ENCODE peak calls at places on chromosomes 13 and 19, in five cellular contexts. R, E, D, J and U are unnamed samples. For H3K4me1, the result is how much of the 10 kb centered on the place peaks cover.

GRCh38 chr19:30790048-30790680 is 418.0 kb downstream of the ZNF536 start:
- DNase-seq in E (no peak), D (no peak), J (no peak), R (no peak), U (no peak)

GRCh38 chr19:46000497-46001246 is 5.4 kb downstream of the CCDC61 start:
- DNase-seq in J (peak), D (no peak), E (no peak), R (peak), U (peak)

GRCh38 chr13:43629691-43630480 is 156.9 kb downstream of the ENOX1 start:
- DNase-seq in R (no peak), E (no peak), J (no peak), D (no peak), U (no peak)

GRCh38 chr19:31049431-31049830 is 299.8 kb downstream of the TSHZ3 start:
- DNase-seq in D (no peak), E (no peak), R (no peak), J (no peak), U (peak)

GRCh38 chr19:8500158-8500557 is 2.3 kb downstream of the PRAM1 start:
- DNase-seq in J (no peak), R (no peak), D (no peak), E (no peak), U (no peak)

GRCh38 chr13:79056706-79057105 is 349.3 kb downstream of the RBM26 start:
- DNase-seq in E (no peak), D (no peak), J (no peak), R (no peak), U (no peak)

GRCh38 chr19:35784401-35785086 is 9.2 kb downstream of the ARHGAP33 start:
- DNase-seq in J (no peak), E (no peak), D (no peak), R (no peak), U (no peak)

GRCh38 chr13:71374471-71375041 is 492.4 kb downstream of the DACH1 start:
- DNase-seq in J (no peak), R (no peak), E (peak), D (no peak), U (peak)

GRCh38 chr13:96900992-96901391 is 93.3 kb downstream of the OXGR1 start:
- DNase-seq in E (peak), J (no peak), R (no peak), D (no peak), U (no peak)

GRCh38 chr13:111213964-111214726 is 99.0 kb downstream of the ARHGEF7 start:
- DNase-seq in D (no peak), E (no peak), R (no peak), J (no peak), U (no peak)

GRCh38 chr13:26112843-26113242 is 61.0 kb upstream of the SHISA2 start:
- DNase-seq in D (no peak), J (no peak), R (no peak), E (no peak), U (no peak)

GRCh38 chr19:778910-779653 is 18.2 kb upstream of the PTBP1 start:
- DNase-seq in E (peak), R (peak), J (peak), D (no peak), U (no peak)

GRCh38 chr19:33171916-33172359 is 22.2 kb upstream of the LRP3 start:
- DNase-seq in R (no peak), J (no peak), E (peak), D (no peak), U (no peak)

GRCh38 chr19:56076413-56076998 is 44.6 kb downstream of the ZNF787 start:
- DNase-seq in R (peak), J (peak), D (peak), E (peak), U (peak)

GRCh38 chr19:1063030-1063908 is 3.7 kb upstream of the ARHGAP45 start:
- DNase-seq in D (no peak), E (no peak), R (no peak), J (no peak), U (no peak)

GRCh38 chr13:77544365-77544764 is 8.9 kb downstream of the SCEL start:
- DNase-seq in J (peak), D (peak), R (peak), E (peak), U (no peak)

GRCh38 chr13:82758056-82758455 is 1124.2 kb downstream of the SLITRK1 start:
- DNase-seq in D (no peak), J (no peak), E (no peak), R (no peak), U (no peak)

GRCh38 chr19:14517840-14518505 is at the start of gene DNAJB1:
- DNase-seq in D (peak), J (peak), E (peak), R (peak), U (peak)

GRCh38 chr19:47176071-47176626 is 45.5 kb downstream of the SAE1 start:
- DNase-seq in R (no peak), E (peak), J (no peak), D (no peak), U (no peak)

GRCh38 chr19:12155324-12155723 is 1.2 kb downstream of the ZNF625 start:
- DNase-seq in E (no peak), J (no peak), D (no peak), R (no peak), U (no peak)

GRCh38 chr19:16572332-16573211 is at the start of gene SLC35E1:
- DNase-seq in J (peak), R (peak), E (peak), D (peak), U (peak)

GRCh38 chr19:39935262-39935661 is 828 bp upstream of the FCGBP start:
- DNase-seq in R (no peak), E (no peak), D (no peak), J (no peak), U (no peak)

GRCh38 chr13:24360106-24360505 is 50.7 kb downstream of the C1QTNF9 start:
- DNase-seq in D (no peak), J (no peak), R (no peak), E (no peak), U (no peak)

GRCh38 chr13:34611678-34612077 is 330.4 kb upstream of the NBEA start:
- DNase-seq in D (no peak), R (no peak), J (no peak), E (peak), U (no peak)

GRCh38 chr19:40421468-40421778 is 4.4 kb downstream of the SERTAD1 start:
- DNase-seq in J (no peak), E (no peak), D (no peak), R (no peak), U (peak)

GRCh38 chr13:42740753-42741152 is 40.6 kb upstream of the FAM216B start:
- DNase-seq in R (peak), J (peak), D (peak), E (no peak), U (peak)

GRCh38 chr13:77492982-77493381 is 42.5 kb upstream of the SCEL start:
- DNase-seq in J (peak), R (no peak), D (no peak), E (peak), U (peak)

GRCh38 chr19:10286803-10287737 is at the start of gene ICAM4:
- DNase-seq in J (peak), E (no peak), D (peak), R (peak), U (no peak)

GRCh38 chr13:25324100-25324499 is 22.7 kb downstream of the NUP58 start:
- DNase-seq in D (no peak), J (no peak), E (no peak), R (no peak), U (no peak)

GRCh38 chr13:34357435-34358232 is 539.7 kb downstream of the RFC3 start:
- DNase-seq in J (no peak), D (no peak), E (peak), R (no peak), U (no peak)

GRCh38 chr19:56120371-56121179 is 520 bp downstream of the ZNF787 start:
- DNase-seq in R (peak), D (peak), E (peak), J (peak), U (peak)

GRCh38 chr13:31204592-31204991 is 4.8 kb downstream of the B3GLCT start:
- DNase-seq in R (no peak), J (no peak), E (peak), D (no peak), U (peak)

GRCh38 chr13:83883061-83883523 is 818 bp upstream of the SLITRK1 start:
- DNase-seq in J (peak), R (no peak), E (no peak), D (no peak), U (no peak)

GRCh38 chr19:36009633-36010379 is 1.2 kb upstream of the SYNE4 start:
- DNase-seq in E (no peak), D (no peak), J (no peak), R (no peak), U (no peak)

GRCh38 chr19:36256853-36257511 is 42.1 kb downstream of the ZNF146 start:
- DNase-seq in E (no peak), J (no peak), D (no peak), R (no peak), U (no peak)

GRCh38 chr19:47886010-47886559 is at the start of gene SULT2A1:
- DNase-seq in D (no peak), E (no peak), J (no peak), R (no peak), U (peak)

GRCh38 chr19:3135961-3136683 is at the start of gene GNA15:
- DNase-seq in J (no peak), D (peak), R (no peak), E (no peak), U (no peak)

GRCh38 chr19:3133793-3134116 is 2.1 kb upstream of the GNA15 start:
- DNase-seq in J (no peak), R (no peak), D (no peak), E (no peak), U (no peak)

GRCh38 chr19:3137139-3137538 is 1.3 kb downstream of the GNA15 start:
- DNase-seq in D (peak), E (no peak), R (no peak), J (no peak), U (no peak)

GRCh38 chr19:3138268-3138667 is 2.4 kb downstream of the GNA15 start:
- DNase-seq in D (no peak), J (no peak), E (no peak), R (no peak), U (no peak)

DNA sequence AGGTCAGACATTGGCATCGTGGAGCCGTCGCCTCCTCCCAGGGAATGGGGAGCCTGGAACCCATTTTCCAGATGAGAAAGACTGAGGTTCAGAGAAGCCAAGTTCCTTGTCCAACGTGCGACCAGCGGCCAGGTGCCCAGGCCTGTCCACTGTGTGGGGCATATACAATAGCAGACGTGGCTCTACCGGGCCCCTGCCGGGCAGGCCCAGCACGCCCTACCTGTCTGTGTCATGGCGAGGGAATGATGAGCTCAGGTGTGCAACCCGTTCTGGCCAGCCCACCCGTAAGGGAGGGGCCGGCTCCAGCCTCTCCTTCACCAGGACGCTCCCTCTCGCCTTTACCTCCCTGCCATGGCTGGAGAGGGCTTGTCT is 837 bp downstream of the GNA15 start:
- DNase-seq in D (peak), E (no peak), J (no peak), R (no peak), U (no peak)
- H3K27ac ChIP-seq in D (no peak), E (no peak), J (no peak), R (peak), U (no peak)

GRCh38 chr19:48968179-48968661 is 3.1 kb downstream of the FTL start:
- DNase-seq in E (no peak), R (no peak), D (no peak), J (no peak), U (no peak)
- H3K4me1 ChIP-seq in E (under half), R (under half), D (under half), J (under half), U (under half)

DNA sequence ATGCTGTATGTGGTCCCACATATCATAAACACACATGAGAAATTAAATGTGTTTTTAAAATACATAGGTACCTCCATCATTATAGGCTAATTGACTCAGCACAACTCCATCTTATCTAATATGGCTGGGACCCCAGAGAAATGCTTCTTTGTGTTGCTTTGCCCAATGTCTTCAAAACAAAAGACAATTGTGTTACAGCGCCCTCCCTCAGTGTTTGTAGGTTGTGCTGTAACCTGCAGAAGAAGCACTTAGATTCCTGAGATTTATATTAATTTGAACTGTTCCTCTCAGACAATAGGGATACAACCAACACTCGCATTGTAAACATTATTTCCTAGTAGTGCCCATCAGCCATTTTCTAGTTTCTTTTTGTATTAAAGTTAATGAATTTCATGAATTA is 303.4 kb downstream of the MZT1 start:
- DNase-seq in E (no peak), D (no peak), J (no peak), R (no peak), U (no peak)
- H3K27ac ChIP-seq in E (no peak), D (no peak), J (no peak), R (no peak), U (no peak)

DNA sequence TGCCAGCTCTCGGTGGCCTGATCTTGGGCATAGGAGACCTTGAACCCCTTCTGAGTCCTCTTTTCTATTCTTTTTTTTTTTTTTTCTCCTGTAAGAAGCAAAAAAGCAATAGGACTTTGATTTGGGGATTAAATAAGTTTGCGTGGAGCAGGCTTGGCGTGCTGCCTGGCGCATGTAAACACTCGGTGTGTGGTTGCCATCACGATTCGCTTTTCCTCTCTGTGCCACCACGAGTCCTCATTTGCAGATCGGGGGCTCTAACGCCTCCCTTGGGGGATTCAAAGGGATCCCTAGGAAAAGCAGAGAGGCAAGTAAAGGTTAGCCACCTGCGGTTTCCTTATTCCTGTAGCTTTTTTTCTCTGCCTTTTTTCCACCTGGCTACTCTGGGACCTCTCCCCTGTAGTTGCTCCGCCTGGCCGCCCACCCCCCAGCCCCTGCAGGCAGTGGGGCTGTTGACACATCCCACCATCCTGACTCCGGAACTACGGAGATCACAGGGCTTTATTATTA is 1.3 kb downstream of the SAFB start:
- DNase-seq in R (peak), E (peak), J (peak), D (peak), U (peak)
- H3K4me1 ChIP-seq in R (under half), E (under half), J (half or more), D (under half), U (under half)

GRCh38 chr19:34269489-34269888 is 15.1 kb downstream of the GARRE1 start:
- DNase-seq in D (no peak), E (no peak), J (peak), R (no peak), U (no peak)
- H3K27ac ChIP-seq in D (no peak), E (peak), J (peak), R (peak), U (peak)

DNA sequence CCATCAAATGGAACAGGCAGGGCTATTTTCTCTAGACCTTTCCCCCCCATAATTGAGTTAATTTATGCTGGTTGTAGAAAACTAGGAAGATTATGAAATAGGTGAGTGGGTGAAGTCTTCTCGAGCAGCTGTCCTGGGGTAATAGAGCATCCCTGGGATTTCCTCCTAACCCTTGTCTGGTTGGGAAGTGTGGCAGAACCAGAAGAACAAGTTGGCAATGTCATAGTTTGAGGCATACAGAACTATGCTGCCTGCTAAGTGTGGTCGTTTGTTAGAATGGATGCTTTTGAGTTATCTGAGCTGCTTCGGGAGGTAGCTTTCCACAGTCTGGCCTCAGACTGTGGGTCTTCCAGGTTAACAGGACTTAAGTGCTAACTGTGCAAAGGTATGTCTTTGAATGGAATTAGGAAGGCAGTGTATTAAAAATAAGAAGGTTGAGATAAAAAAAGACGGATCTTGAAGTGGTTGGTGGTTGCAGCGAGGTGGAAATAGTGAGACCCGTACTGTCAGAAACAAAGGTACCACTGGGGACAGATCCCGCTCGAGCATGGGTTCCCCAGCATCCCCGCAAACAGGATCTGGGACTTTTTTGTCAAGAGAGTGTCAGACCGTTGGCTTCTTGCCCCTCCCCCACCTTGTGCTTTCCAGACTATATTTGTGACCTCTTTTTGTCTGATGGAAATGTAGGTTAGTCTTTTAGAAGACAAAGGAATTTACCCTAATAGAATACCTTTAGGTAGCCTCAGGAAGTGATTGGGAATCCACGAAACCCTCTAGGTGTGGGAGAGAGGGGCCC is 4.0 kb downstream of the GATAD2A start:
- DNase-seq in E (no peak), R (no peak), J (no peak), D (no peak), U (no peak)
- H3K4me1 ChIP-seq in E (under half), R (under half), J (under half), D (under half), U (under half)

GRCh38 chr19:43636121-43636683 is 3.4 kb downstream of the CADM4 start:
- DNase-seq in R (no peak), D (no peak), E (peak), J (no peak), U (no peak)

GRCh38 chr19:43633520-43633919 is 6.1 kb downstream of the CADM4 start:
- DNase-seq in J (no peak), D (no peak), E (no peak), R (no peak), U (no peak)

GRCh38 chr19:43634877-43635560 is 4.6 kb downstream of the CADM4 start:
- DNase-seq in E (no peak), R (no peak), J (no peak), D (peak), U (no peak)

GRCh38 chr19:43634068-43634467 is 5.6 kb downstream of the CADM4 start:
- DNase-seq in D (no peak), J (no peak), R (no peak), E (no peak), U (no peak)

DNA sequence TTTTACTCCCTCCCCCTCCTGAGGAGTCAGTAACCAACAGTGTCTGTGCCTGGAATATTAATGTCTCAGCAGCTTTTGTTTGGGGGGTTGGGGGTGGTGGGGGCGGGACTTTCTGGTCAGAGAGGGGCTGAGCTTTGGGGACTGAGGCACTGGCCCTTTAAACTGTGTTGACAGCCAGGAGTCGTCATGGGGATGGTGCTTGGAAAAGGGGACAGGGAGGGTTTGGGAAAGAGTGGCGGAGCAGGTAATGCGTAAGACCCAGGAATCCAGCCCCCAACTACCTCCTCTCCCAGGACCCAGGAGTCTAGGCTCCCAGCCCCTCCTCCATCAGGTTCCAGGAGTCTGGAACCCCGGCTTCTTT is 5.2 kb downstream of the CADM4 start:
- DNase-seq in J (no peak), E (no peak), R (no peak), D (no peak), U (no peak)
- H3K27ac ChIP-seq in J (no peak), E (no peak), R (no peak), D (peak), U (no peak)

GRCh38 chr13:98515804-98516465 is 61.0 kb downstream of the STK24 start:
- DNase-seq in D (no peak), E (peak), J (no peak), R (no peak), U (no peak)
- H3K4me1 ChIP-seq in D (under half), E (under half), J (under half), R (under half), U (under half)

GRCh38 chr13:40505196-40505595 is 161.2 kb downstream of the FOXO1 start:
- DNase-seq in D (no peak), J (no peak), R (no peak), E (peak), U (no peak)

GRCh38 chr13:40506592-40507446 is 159.6 kb downstream of the FOXO1 start:
- DNase-seq in D (no peak), E (no peak), J (no peak), R (no peak), U (no peak)

GRCh38 chr13:40503966-40504591 is 162.4 kb downstream of the FOXO1 start:
- DNase-seq in D (no peak), J (no peak), E (peak), R (peak), U (peak)

GRCh38 chr13:40503026-40503425 is 163.4 kb downstream of the FOXO1 start:
- DNase-seq in D (no peak), E (peak), R (no peak), J (no peak), U (no peak)

GRCh38 chr13:40504641-40505040 is 161.8 kb downstream of the FOXO1 start:
- DNase-seq in J (no peak), E (no peak), R (no peak), D (no peak), U (no peak)
- H3K27ac ChIP-seq in J (no peak), E (no peak), R (peak), D (no peak), U (no peak)

GRCh38 chr19:51772977-51773376 is 12.0 kb downstream of the FPR2 start:
- DNase-seq in E (no peak), J (no peak), R (no peak), D (no peak), U (no peak)
- H3K4me1 ChIP-seq in E (under half), J (under half), R (under half), D (under half), U (under half)